ENCODE peak calls at places on chromosome 10, in six cellular contexts. V, U, N, I, S and W are unnamed samples.

GRCh38 chr10:97887399-97887798 is 37.8 kb downstream of the GOLGA7B start:
- DNase-seq in N (no peak), U (no peak), V (no peak), I (peak; percentile 58), S (no peak), W (no peak)

GRCh38 chr10:71429929-71430328 is 33.2 kb downstream of the CDH23 start:
- DNase-seq in N (no peak), S (no peak), V (no peak), I (peak; percentile 40), U (peak; percentile 0), W (no peak)

GRCh38 chr10:117780411-117780810 is 237.9 kb downstream of the EMX2 start:
- DNase-seq in V (no peak), I (no peak), S (no peak), N (no peak), U (no peak), W (no peak)

GRCh38 chr10:24889636-24890035 is 62.8 kb downstream of the PRTFDC1 start:
- DNase-seq in V (no peak), S (peak; percentile 21), U (no peak), I (no peak), N (no peak), W (no peak)

GRCh38 chr10:42836771-42837468 is 54.3 kb downstream of the BMS1 start:
- DNase-seq in I (no peak), U (no peak), N (peak; percentile 23), V (no peak), S (peak; percentile 39), W (no peak)

GRCh38 chr10:128498378-128498730 is 372.1 kb upstream of the MKI67 start:
- DNase-seq in S (no peak), N (no peak), U (no peak), I (peak; percentile 35), V (no peak), W (no peak)

GRCh38 chr10:126459878-126460481 is 71.7 kb upstream of the ADAM12 start:
- DNase-seq in I (no peak), U (no peak), N (no peak), S (peak; percentile 78), V (no peak), W (no peak)

GRCh38 chr10:91597397-91597881 is 35.4 kb downstream of the PPP1R3C start:
- DNase-seq in N (peak; percentile 55), I (no peak), U (no peak), S (peak; percentile 70), V (no peak), W (no peak)

GRCh38 chr10:14377591-14377990 is 46.9 kb upstream of the FRMD4A start:
- DNase-seq in N (no peak), S (no peak), V (no peak), U (no peak), I (no peak), W (no peak)

GRCh38 chr10:99913831-99914235 is 95.9 kb downstream of the DNMBP start:
- DNase-seq in S (no peak), I (no peak), N (peak; percentile 73), V (no peak), U (no peak), W (no peak)

GRCh38 chr10:123998197-123999141 is 94.9 kb downstream of the CHST15 start:
- DNase-seq in S (no peak), I (no peak), U (no peak), V (no peak), N (no peak), W (no peak)

GRCh38 chr10:70722820-70723424 is 50.6 kb downstream of the ADAMTS14 start:
- DNase-seq in N (no peak), S (peak; percentile 24), U (no peak), V (no peak), I (no peak), W (no peak)

GRCh38 chr10:102131286-102132170 is 1.3 kb upstream of the PPRC1 start:
- DNase-seq in S (no peak), U (no peak), N (no peak), I (no peak), V (no peak), W (no peak)

GRCh38 chr10:122515588-122516231 is 44.8 kb upstream of the DMBT1 start:
- DNase-seq in N (no peak), S (peak; percentile 56), I (no peak), V (peak; percentile 64), U (no peak), W (no peak)

DNA sequence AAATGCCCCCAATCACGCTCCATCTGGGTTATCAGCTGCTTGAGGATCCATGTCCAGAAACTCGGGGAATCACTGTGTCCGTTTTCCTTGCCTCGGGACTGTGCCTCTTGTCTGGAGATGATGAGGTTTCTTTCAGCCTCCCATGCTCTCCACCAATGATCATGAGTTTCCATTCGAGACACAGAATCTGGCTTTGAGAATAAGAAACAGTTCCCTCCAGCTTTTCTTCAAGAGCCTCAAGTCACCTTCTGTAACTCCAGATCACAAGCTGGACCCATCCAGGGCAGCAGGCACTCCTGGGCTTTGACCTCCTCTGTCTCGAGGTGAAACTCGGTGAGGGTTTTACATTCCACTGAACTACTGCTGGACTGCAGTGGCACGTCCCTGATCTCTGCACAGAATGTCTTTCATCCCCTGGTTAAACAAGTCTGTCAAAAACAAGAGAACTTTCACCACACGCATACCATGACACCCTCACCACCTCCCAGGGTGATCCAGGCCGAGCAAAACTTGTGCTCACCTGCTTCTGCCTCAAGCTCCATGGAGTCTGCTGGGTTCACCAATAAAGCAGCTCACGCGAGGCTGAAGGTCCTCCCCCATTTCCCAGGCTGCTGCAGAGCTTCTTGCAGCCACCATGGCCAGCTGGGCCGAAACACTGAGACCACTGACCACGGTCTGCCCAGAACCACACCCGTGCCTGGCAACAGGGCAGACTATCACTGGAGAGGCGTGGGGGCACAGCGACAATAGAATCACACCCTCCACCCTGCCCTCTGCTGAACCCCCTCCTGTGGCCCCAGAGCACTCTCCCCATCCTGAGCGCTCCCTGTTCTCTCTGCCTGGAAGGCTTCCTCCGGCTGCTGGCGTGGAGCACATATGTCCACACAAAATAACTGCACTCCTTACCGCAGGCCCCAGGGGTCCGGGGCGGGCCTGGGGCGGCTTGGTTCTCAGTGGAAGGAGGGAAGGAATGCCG is 25.1 kb downstream of the MAT1A start:
- DNase-seq in V (no peak), N (no peak), S (no peak), U (no peak), I (no peak), W (no peak)
- H3K9me3 ChIP-seq in V (no peaks in the 10 kb centered on the region), N (no peaks in the 10 kb centered on the region), S (no peaks in the 10 kb centered on the region), U (no peaks in the 10 kb centered on the region), I (no peaks in the 10 kb centered on the region), W (no peaks in the 10 kb centered on the region)

DNA sequence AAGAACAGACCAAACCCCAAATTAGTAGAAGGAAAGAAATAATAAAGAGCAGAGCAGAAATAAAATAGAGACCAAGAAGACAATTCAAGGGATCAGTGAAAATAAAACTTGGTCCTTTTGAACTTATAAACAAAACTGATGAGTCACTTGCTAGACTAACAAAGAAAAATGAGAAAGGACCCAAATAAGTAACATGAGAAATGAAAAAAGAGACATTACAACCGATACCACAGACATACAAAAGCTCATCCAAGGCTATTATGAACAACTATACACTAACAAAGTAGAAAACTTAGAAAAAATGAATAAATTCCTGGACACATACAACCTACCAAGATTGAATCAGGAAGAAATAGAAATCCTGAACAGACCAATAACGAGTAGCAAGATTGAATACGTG is 414.5 kb downstream of the HTR7 start:
- DNase-seq in I (no peak), V (no peak), N (no peak), U (no peak), S (no peak), W (no peak)
- H3K9me3 ChIP-seq in I (peaks cover 34% of the 10 kb centered on the region), V (peaks cover 6% of the 10 kb centered on the region), N (no peaks in the 10 kb centered on the region), U (peaks cover 4% of the 10 kb centered on the region), S (no peaks in the 10 kb centered on the region), W (no peaks in the 10 kb centered on the region)

DNA sequence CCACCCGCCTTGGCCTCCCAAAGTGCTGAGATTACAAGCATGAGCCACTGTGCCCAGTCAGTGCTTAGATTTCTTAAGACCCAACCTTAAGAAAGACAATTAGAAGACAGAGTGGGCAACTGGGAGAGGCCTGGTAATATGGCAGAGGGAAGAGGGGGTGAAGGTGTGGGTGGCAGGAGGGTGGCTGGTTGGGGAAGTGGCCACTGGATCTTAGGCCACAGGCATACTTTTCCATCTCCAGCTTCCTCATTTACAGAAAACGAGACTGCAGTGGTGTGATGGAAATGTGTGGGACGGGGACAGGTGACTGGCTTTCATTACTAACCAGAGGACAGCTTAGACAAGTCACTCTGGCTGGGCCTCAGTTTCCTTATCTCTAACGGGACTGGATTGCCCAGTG is 1.0 kb upstream of the FFAR4 start:
- DNase-seq in S (no peak), N (no peak), I (no peak), U (no peak), V (no peak), W (no peak)
- H3K9me3 ChIP-seq in S (no peaks in the 10 kb centered on the region), N (no peaks in the 10 kb centered on the region), I (no peaks in the 10 kb centered on the region), U (no peaks in the 10 kb centered on the region), V (no peaks in the 10 kb centered on the region), W (no peaks in the 10 kb centered on the region)

GRCh38 chr10:133458710-133459453 is 5.1 kb downstream of the SCART1 start:
- DNase-seq in N (no peak), S (no peak), U (peak; percentile 9), I (peak; percentile 57), V (no peak), W (no peak)

GRCh38 chr10:133459454-133460207 is 5.9 kb downstream of the SCART1 start:
- DNase-seq in U (peak; percentile 6), I (peak; percentile 65), N (no peak), V (no peak), S (no peak), W (no peak)

GRCh38 chr10:133457100-133457841 is 3.5 kb downstream of the SCART1 start:
- DNase-seq in U (peak; percentile 15), N (no peak), V (no peak), S (no peak), I (peak; percentile 66), W (no peak)

GRCh38 chr10:133456041-133456951 is 2.6 kb downstream of the SCART1 start:
- DNase-seq in N (no peak), V (no peak), S (no peak), I (no peak), U (peak; percentile 11), W (no peak)

DNA sequence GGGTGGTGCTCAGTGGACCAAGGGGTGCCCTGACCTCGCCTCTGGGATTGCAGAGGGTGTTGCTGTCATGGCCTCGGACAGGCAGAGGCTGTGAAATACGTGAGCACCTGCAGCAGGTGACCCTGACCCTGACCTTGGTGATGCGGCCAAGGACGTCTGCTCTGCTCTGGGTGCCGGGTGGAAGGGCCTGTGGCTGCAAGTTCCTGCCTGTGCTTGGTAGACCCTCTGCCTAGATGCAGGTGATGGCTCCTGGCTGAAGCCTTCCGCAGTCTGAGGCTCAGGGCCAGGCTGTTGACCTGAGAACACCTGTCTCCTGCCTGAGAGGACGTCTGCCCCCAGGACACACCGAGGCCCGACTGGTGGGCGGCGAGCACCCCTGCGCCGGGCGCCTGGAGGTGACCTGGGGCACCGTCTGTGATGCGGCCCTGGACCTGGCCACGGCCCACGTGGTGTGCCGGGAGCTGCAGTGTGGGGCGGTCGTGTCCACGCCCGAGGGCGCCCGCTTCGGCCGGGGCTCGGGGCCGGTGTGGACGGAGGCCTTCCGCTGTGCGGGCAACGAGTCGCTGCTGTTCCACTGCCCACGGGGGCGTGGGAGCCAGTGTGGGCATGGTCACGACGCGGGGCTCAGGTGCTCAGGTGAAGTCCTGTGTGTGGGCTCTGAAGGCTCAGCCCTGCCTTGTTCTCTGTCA is 4.4 kb downstream of the SCART1 start:
- DNase-seq in S (no peak), U (peak; percentile 13), I (no peak), V (no peak), N (no peak), W (no peak)
- H3K9me3 ChIP-seq in S (no peaks in the 10 kb centered on the region), U (no peaks in the 10 kb centered on the region), I (no peaks in the 10 kb centered on the region), V (no peaks in the 10 kb centered on the region), N (no peaks in the 10 kb centered on the region), W (no peaks in the 10 kb centered on the region)

DNA sequence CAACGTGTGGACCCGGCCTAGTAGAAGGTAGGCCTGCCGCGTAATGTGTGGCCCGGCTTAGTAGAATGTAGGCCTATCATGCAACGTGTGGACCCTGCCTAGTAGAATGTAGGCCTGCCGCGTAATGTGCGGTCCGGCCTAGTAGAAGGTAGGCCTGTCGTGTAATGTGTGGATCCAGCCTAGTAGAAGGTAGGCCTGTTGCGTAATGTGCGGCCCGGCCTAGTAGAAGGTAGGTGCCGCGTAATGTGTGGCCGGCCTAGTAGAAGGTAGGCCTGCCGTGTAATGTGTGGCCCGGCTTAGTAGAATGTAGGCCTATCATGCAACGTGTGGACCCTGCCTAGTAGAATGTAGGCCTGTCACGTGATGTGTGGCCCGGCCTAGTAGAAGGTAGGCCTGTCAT is 11.9 kb upstream of the GTPBP4 start:
- DNase-seq in S (no peak), I (no peak), U (no peak), N (no peak), V (no peak), W (no peak)
- H3K9me3 ChIP-seq in S (no peaks in the 10 kb centered on the region), I (peaks cover 30% of the 10 kb centered on the region), U (no peaks in the 10 kb centered on the region), N (no peaks in the 10 kb centered on the region), V (peaks cover 12% of the 10 kb centered on the region), W (no peaks in the 10 kb centered on the region)